ENCODE peak calls at places on chromosome 22, in nine cellular contexts. One of them, this sample, is unnamed.

GRCh38 chr22:23243006-23243573 is 62.8 kb downstream of the BCR start:
- DNase-seq in transverse colon: no peak
- DNase-seq in esophagus muscularis mucosa: no peak
- DNase-seq in tibial nerve: no peak
- DNase-seq in upper lobe of left lung: no peak
- DNase-seq in K562: peak; percentile 79
- DNase-seq in HepG2: no peak
- DNase-seq in H1: peak; percentile 73
- DNase-seq in stomach: no peak
- DNase-seq in this sample: no peak

GRCh38 chr22:39518996-39519680 is 1.2 kb upstream of the ATF4 start:
- DNase-seq in esophagus muscularis mucosa: no peak
- DNase-seq in tibial nerve: no peak
- DNase-seq in H1: no peak
- DNase-seq in stomach: no peak
- DNase-seq in K562: peak; percentile 62
- DNase-seq in HepG2: no peak
- DNase-seq in upper lobe of left lung: no peak
- DNase-seq in transverse colon: peak; percentile 51
- DNase-seq in this sample: no peak

GRCh38 chr22:32533265-32534068 is 58.9 kb downstream of the FBXO7 start:
- DNase-seq in tibial nerve: no peak
- DNase-seq in transverse colon: no peak
- DNase-seq in K562: no peak
- DNase-seq in esophagus muscularis mucosa: no peak
- DNase-seq in H1: no peak
- DNase-seq in stomach: no peak
- DNase-seq in upper lobe of left lung: no peak
- DNase-seq in HepG2: no peak
- DNase-seq in this sample: no peak

GRCh38 chr22:39205344-39206021 is 39.3 kb downstream of the PDGFB start:
- DNase-seq in transverse colon: no peak
- DNase-seq in K562: peak; percentile 61
- DNase-seq in H1: no peak
- DNase-seq in tibial nerve: no peak
- DNase-seq in HepG2: peak; percentile 28
- DNase-seq in upper lobe of left lung: no peak
- DNase-seq in stomach: no peak
- DNase-seq in esophagus muscularis mucosa: no peak
- DNase-seq in this sample: no peak

GRCh38 chr22:23828800-23829680 is 9.8 kb downstream of the DERL3 start:
- DNase-seq in upper lobe of left lung: no peak
- DNase-seq in K562: no peak
- DNase-seq in tibial nerve: no peak
- DNase-seq in H1: no peak
- DNase-seq in HepG2: no peak
- DNase-seq in stomach: no peak
- DNase-seq in transverse colon: no peak
- DNase-seq in esophagus muscularis mucosa: no peak
- DNase-seq in this sample: peak; percentile 29

GRCh38 chr22:31177420-31178162 is 17.6 kb downstream of the RNF185 start:
- DNase-seq in stomach: no peak
- DNase-seq in K562: no peak
- DNase-seq in HepG2: no peak
- DNase-seq in transverse colon: no peak
- DNase-seq in tibial nerve: no peak
- DNase-seq in H1: no peak
- DNase-seq in upper lobe of left lung: no peak
- DNase-seq in esophagus muscularis mucosa: no peak
- DNase-seq in this sample: no peak

GRCh38 chr22:39364646-39365405 is 15.0 kb downstream of the SYNGR1 start:
- DNase-seq in upper lobe of left lung: no peak
- DNase-seq in HepG2: no peak
- DNase-seq in transverse colon: no peak
- DNase-seq in stomach: no peak
- DNase-seq in K562: no peak
- DNase-seq in tibial nerve: no peak
- DNase-seq in esophagus muscularis mucosa: no peak
- DNase-seq in H1: no peak
- DNase-seq in this sample: no peak

GRCh38 chr22:23542933-23543332 is 37.2 kb downstream of the IGLL1 start:
- DNase-seq in H1: no peak
- DNase-seq in tibial nerve: no peak
- DNase-seq in transverse colon: no peak
- DNase-seq in stomach: no peak
- DNase-seq in esophagus muscularis mucosa: no peak
- DNase-seq in K562: no peak
- DNase-seq in HepG2: no peak
- DNase-seq in upper lobe of left lung: no peak
- DNase-seq in this sample: no peak

GRCh38 chr22:46072030-46072881 is 78.1 kb upstream of the PPARA start:
- DNase-seq in H1: peak; percentile 68
- DNase-seq in K562: no peak
- DNase-seq in tibial nerve: no peak
- DNase-seq in HepG2: no peak
- DNase-seq in upper lobe of left lung: peak; percentile 63
- DNase-seq in transverse colon: peak; percentile 84
- DNase-seq in esophagus muscularis mucosa: no peak
- DNase-seq in stomach: peak; percentile 82
- DNase-seq in this sample: no peak

GRCh38 chr22:27835446-27835845 is 33.9 kb upstream of the MN1 start:
- DNase-seq in H1: no peak
- DNase-seq in upper lobe of left lung: no peak
- DNase-seq in K562: no peak
- DNase-seq in stomach: no peak
- DNase-seq in transverse colon: no peak
- DNase-seq in esophagus muscularis mucosa: no peak
- DNase-seq in HepG2: no peak
- DNase-seq in tibial nerve: no peak
- DNase-seq in this sample: no peak

GRCh38 chr22:22800716-22801115 is 86.9 kb upstream of the IGLL5 start:
- DNase-seq in stomach: no peak
- DNase-seq in esophagus muscularis mucosa: peak; percentile 79
- DNase-seq in tibial nerve: peak; percentile 40
- DNase-seq in transverse colon: no peak
- DNase-seq in HepG2: no peak
- DNase-seq in K562: no peak
- DNase-seq in upper lobe of left lung: no peak
- DNase-seq in H1: no peak
- DNase-seq in this sample: no peak

GRCh38 chr22:31441652-31442051 is 42.2 kb downstream of the DRG1 start:
- DNase-seq in upper lobe of left lung: no peak
- DNase-seq in K562: no peak
- DNase-seq in transverse colon: no peak
- DNase-seq in stomach: no peak
- DNase-seq in tibial nerve: no peak
- DNase-seq in esophagus muscularis mucosa: no peak
- DNase-seq in H1: no peak
- DNase-seq in HepG2: no peak
- DNase-seq in this sample: no peak

GRCh38 chr22:27482414-27482813 is 319.1 kb downstream of the MN1 start:
- DNase-seq in H1: no peak
- DNase-seq in upper lobe of left lung: no peak
- DNase-seq in tibial nerve: no peak
- DNase-seq in esophagus muscularis mucosa: no peak
- DNase-seq in HepG2: no peak
- DNase-seq in transverse colon: no peak
- DNase-seq in K562: no peak
- DNase-seq in stomach: no peak
- DNase-seq in this sample: no peak

GRCh38 chr22:48858121-48858520 is 969.6 kb downstream of the BRD1 start:
- DNase-seq in tibial nerve: no peak
- DNase-seq in transverse colon: no peak
- DNase-seq in K562: no peak
- DNase-seq in H1: no peak
- DNase-seq in stomach: no peak
- DNase-seq in HepG2: no peak
- DNase-seq in upper lobe of left lung: peak; percentile 4
- DNase-seq in esophagus muscularis mucosa: no peak
- DNase-seq in this sample: no peak
- TF ChIP-seq EP300 in tibial nerve: no peak
- TF ChIP-seq EP300 in transverse colon: no peak
- TF ChIP-seq EP300 in K562: no peak
- TF ChIP-seq EP300 in H1: no peak
- TF ChIP-seq EP300 in stomach: no peak
- TF ChIP-seq EP300 in HepG2: no peak
- TF ChIP-seq EP300 in upper lobe of left lung: no peak
- TF ChIP-seq EP300 in esophagus muscularis mucosa: no peak
- TF ChIP-seq EP300 in this sample: no peak

GRCh38 chr22:19352766-19353165 is 61.2 kb upstream of the CLTCL1 start:
- DNase-seq in transverse colon: no peak
- DNase-seq in tibial nerve: no peak
- DNase-seq in upper lobe of left lung: no peak
- DNase-seq in HepG2: no peak
- DNase-seq in esophagus muscularis mucosa: peak; percentile 68
- DNase-seq in H1: no peak
- DNase-seq in stomach: no peak
- DNase-seq in K562: no peak
- DNase-seq in this sample: no peak
- H3K27ac ChIP-seq in transverse colon: no peak overlapping the region
- H3K27ac ChIP-seq in tibial nerve: no peak overlapping the region
- H3K27ac ChIP-seq in upper lobe of left lung: no peak overlapping the region
- H3K27ac ChIP-seq in HepG2: no peak overlapping the region
- H3K27ac ChIP-seq in esophagus muscularis mucosa: no peak overlapping the region
- H3K27ac ChIP-seq in H1: no peak overlapping the region
- H3K27ac ChIP-seq in stomach: no peak overlapping the region
- H3K27ac ChIP-seq in K562: no peak overlapping the region
- H3K27ac ChIP-seq in this sample: no peak overlapping the region

DNA sequence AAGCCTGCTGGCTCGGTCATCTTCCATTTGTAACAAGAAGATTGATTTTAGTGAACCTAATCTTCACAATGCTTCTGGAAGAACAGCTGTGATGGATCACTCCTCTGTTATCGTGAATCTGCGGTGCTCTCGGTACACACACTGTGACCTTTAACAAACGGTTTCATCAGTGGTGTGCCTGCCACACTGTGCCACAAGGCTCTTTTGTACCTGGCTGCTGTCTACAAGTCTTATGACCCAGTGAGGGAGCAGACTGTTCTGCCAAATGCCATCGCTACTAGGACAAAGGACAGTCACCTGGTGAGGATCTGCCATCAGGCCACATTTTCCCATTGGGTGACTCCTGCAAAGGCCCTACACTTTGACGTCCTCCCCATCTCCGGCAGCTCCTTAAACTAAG is 25.2 kb upstream of the PARVB start:
- DNase-seq in upper lobe of left lung: no peak
- DNase-seq in transverse colon: no peak
- DNase-seq in tibial nerve: no peak
- DNase-seq in esophagus muscularis mucosa: no peak
- DNase-seq in H1: no peak
- DNase-seq in HepG2: no peak
- DNase-seq in K562: no peak
- DNase-seq in stomach: no peak
- DNase-seq in this sample: no peak
- H3K36me3 ChIP-seq in upper lobe of left lung: peaks cover 32% of the 10 kb centered on the region
- H3K36me3 ChIP-seq in transverse colon: peaks cover 10% of the 10 kb centered on the region
- H3K36me3 ChIP-seq in tibial nerve: peaks cover 72% of the 10 kb centered on the region
- H3K36me3 ChIP-seq in esophagus muscularis mucosa: peaks cover 56% of the 10 kb centered on the region
- H3K36me3 ChIP-seq in H1: no peaks in the 10 kb centered on the region
- H3K36me3 ChIP-seq in HepG2: peaks cover 19% of the 10 kb centered on the region
- H3K36me3 ChIP-seq in K562: peaks cover 35% of the 10 kb centered on the region
- H3K36me3 ChIP-seq in stomach: peaks cover 62% of the 10 kb centered on the region
- H3K36me3 ChIP-seq in this sample: no peaks in the 10 kb centered on the region

GRCh38 chr22:29580200-29580810 is 608 bp downstream of the NIPSNAP1 start:
- DNase-seq in upper lobe of left lung: no peak
- DNase-seq in H1: peak; percentile 63
- DNase-seq in transverse colon: peak; percentile 33
- DNase-seq in stomach: no peak
- DNase-seq in esophagus muscularis mucosa: no peak
- DNase-seq in HepG2: peak; percentile 92
- DNase-seq in tibial nerve: no peak
- DNase-seq in K562: no peak
- DNase-seq in this sample: no peak
- TF ChIP-seq EP300 in upper lobe of left lung: no peak
- TF ChIP-seq EP300 in H1: no peak
- TF ChIP-seq EP300 in transverse colon: no peak
- TF ChIP-seq EP300 in stomach: no peak
- TF ChIP-seq EP300 in esophagus muscularis mucosa: no peak
- TF ChIP-seq EP300 in HepG2: no peak
- TF ChIP-seq EP300 in tibial nerve: no peak
- TF ChIP-seq EP300 in K562: no peak
- TF ChIP-seq EP300 in this sample: no peak

GRCh38 chr22:37305873-37306272 is 23.6 kb downstream of the CYTH4 start:
- DNase-seq in upper lobe of left lung: no peak
- DNase-seq in H1: no peak
- DNase-seq in HepG2: no peak
- DNase-seq in K562: no peak
- DNase-seq in stomach: no peak
- DNase-seq in transverse colon: no peak
- DNase-seq in esophagus muscularis mucosa: no peak
- DNase-seq in tibial nerve: no peak
- DNase-seq in this sample: no peak
- H3K27ac ChIP-seq in upper lobe of left lung: peak overlapping the region; percentile 63
- H3K27ac ChIP-seq in H1: no peak overlapping the region
- H3K27ac ChIP-seq in HepG2: no peak overlapping the region
- H3K27ac ChIP-seq in K562: no peak overlapping the region
- H3K27ac ChIP-seq in stomach: peak overlapping the region; percentile 81
- H3K27ac ChIP-seq in transverse colon: peak overlapping the region; percentile 60
- H3K27ac ChIP-seq in esophagus muscularis mucosa: no peak overlapping the region
- H3K27ac ChIP-seq in tibial nerve: no peak overlapping the region
- H3K27ac ChIP-seq in this sample: no peak overlapping the region